ENCODE peak calls at places on chromosome 20, in four cellular contexts. K, P, W and F are unnamed samples.
A peak's percentile ranks its signal among the peaks of the same experiment; 100 is the strongest.

GRCh38 chr20:51381557-51381956 is 161.0 kb downstream of the NFATC2 start:
- DNase-seq in P (no peak), K (peak; percentile 77), W (no peak), F (no peak)

GRCh38 chr20:49846206-49846807 is 33.7 kb downstream of the SLC9A8 start:
- DNase-seq in K (peak; percentile 76), W (peak; percentile 58), P (no peak), F (peak; percentile 33)

GRCh38 chr20:53034899-53035298 is 62.7 kb downstream of the TSHZ2 start:
- DNase-seq in K (peak; percentile 51), W (no peak), P (no peak), F (no peak)

GRCh38 chr20:21251278-21251677 is 51.9 kb upstream of the XRN2 start:
- DNase-seq in K (no peak), W (no peak), P (no peak), F (no peak)

GRCh38 chr20:44616604-44616964 is 34.2 kb downstream of the PKIG start:
- DNase-seq in P (no peak), W (no peak), K (peak; percentile 73), F (no peak)

GRCh38 chr20:54920491-54920890 is 445.1 kb downstream of the DOK5 start:
- DNase-seq in W (no peak), K (no peak), P (no peak), F (no peak)

GRCh38 chr20:47318596-47319516 is 37.6 kb downstream of the ZMYND8 start:
- DNase-seq in K (peak; percentile 86), P (peak; percentile 80), W (peak; percentile 69), F (peak; percentile 5)

GRCh38 chr20:137668-138131 is 4.7 kb upstream of the DEFB126 start:
- DNase-seq in K (no peak), W (no peak), P (no peak), F (no peak)

GRCh38 chr20:49775229-49775693 is 37.4 kb upstream of the SLC9A8 start:
- DNase-seq in P (peak; percentile 62), K (peak; percentile 83), W (peak; percentile 72), F (no peak)

GRCh38 chr20:3933126-3933684 is 44.0 kb downstream of the PANK2 start:
- DNase-seq in W (no peak), K (no peak), P (no peak), F (no peak)

GRCh38 chr20:16128538-16129106 is 444.6 kb downstream of the KIF16B start:
- DNase-seq in P (no peak), K (no peak), W (no peak), F (no peak)

GRCh38 chr20:4949833-4950178 is 51.5 kb downstream of the SLC23A2 start:
- DNase-seq in W (peak; percentile 63), K (peak; percentile 56), P (no peak), F (no peak)

GRCh38 chr20:32446301-32447100 is 88.4 kb downstream of the ASXL1 start:
- DNase-seq in K (peak; percentile 42), P (peak; percentile 23), W (no peak), F (no peak)

GRCh38 chr20:61756446-61756845 is 309.2 kb downstream of the TAF4 start:
- DNase-seq in W (no peak), K (no peak), P (no peak), F (no peak)

GRCh38 chr20:17935761-17936160 is 32.8 kb downstream of the SNX5 start:
- DNase-seq in W (no peak), K (no peak), P (no peak), F (no peak)

GRCh38 chr20:2619961-2620595 is 32.4 kb upstream of the NOP56 start:
- DNase-seq in W (peak; percentile 15), K (no peak), P (no peak), F (no peak)

GRCh38 chr20:46253391-46253790 is 54.9 kb downstream of the CDH22 start:
- DNase-seq in P (no peak), K (peak; percentile 83), W (no peak), F (no peak)

GRCh38 chr20:25308671-25309394 is 60.9 kb downstream of the PYGB start:
- DNase-seq in P (peak; percentile 67), W (peak; percentile 82), K (no peak), F (no peak)

GRCh38 chr20:3307078-3307477 is 68.1 kb upstream of the SLC4A11 start:
- DNase-seq in K (no peak), W (no peak), P (no peak), F (no peak)

GRCh38 chr20:60804240-60804917 is 447.7 kb upstream of the CDH4 start:
- DNase-seq in W (no peak), P (no peak), K (peak; percentile 60), F (no peak)

GRCh38 chr20:36145877-36146707 is 8.4 kb upstream of the EPB41L1 start:
- DNase-seq in P (no peak), K (peak; percentile 39), W (peak; percentile 44), F (no peak)

GRCh38 chr20:13013411-13013810 is 4.6 kb downstream of the SPTLC3 start:
- DNase-seq in W (no peak), P (no peak), K (no peak), F (no peak)

GRCh38 chr20:13017235-13017634 is 8.5 kb downstream of the SPTLC3 start:
- DNase-seq in P (no peak), W (peak; percentile 18), K (no peak), F (no peak)

GRCh38 chr20:13009682-13010406 is 1.1 kb downstream of the SPTLC3 start:
- DNase-seq in K (no peak), W (peak; percentile 96), P (no peak), F (no peak)

GRCh38 chr20:13008761-13009681 is at the start of gene SPTLC3:
- DNase-seq in W (peak; percentile 36), P (no peak), K (peak; percentile 86), F (no peak)

GRCh38 chr20:13012886-13013285 is 4.1 kb downstream of the SPTLC3 start:
- DNase-seq in P (no peak), K (no peak), W (no peak), F (no peak)
- H3K4me3 ChIP-seq in P (no peak overlapping the region), K (no peak overlapping the region), W (no peak overlapping the region), F (no peak overlapping the region)

GRCh38 chr20:37973059-37973910 is 60.0 kb downstream of the TTI1 start:
- DNase-seq in K (no peak), W (no peak), P (no peak), F (no peak)
- H3K4me1 ChIP-seq in K (no peaks in the 10 kb centered on the region), W (no peaks in the 10 kb centered on the region), P (no peaks in the 10 kb centered on the region), F (peaks cover 7% of the 10 kb centered on the region)

DNA sequence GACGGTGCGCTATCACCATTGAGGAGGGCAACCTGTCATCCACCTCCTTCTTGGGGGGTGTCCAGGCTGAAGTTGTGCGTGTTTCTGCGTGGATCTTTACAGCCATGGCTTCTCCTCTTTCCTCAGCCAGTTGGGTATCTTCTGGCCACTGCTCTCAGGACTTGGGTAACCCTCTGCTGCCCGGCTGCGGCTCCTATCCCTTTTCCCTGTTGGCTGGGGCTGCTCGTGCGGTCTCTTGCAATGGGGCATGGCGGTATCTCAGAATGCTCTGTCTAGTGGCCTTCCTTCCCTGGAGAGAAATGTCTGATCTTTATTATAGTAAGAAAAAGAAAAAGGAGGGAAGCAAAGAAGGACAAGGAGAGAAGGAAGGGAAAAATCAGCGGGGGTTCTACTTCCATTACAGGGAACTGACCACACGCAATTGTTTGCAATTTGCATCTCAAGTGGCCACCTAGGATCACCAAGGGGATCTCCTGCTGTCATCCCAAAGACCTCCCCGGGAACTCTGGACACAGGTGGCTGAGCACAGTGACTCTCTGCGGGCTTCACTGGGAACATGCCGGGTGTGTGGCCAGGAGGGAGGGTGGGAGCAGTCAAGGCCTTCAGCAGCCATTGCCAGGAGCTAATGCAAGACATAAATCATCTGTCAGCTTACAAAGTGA is 60.8 kb downstream of the NPEPL1 start:
- DNase-seq in K (peak; percentile 67), W (no peak), P (no peak), F (no peak)
- TF ChIP-seq CTCF in K (no peak), W (no peak), P (no peak), F (no peak)

DNA sequence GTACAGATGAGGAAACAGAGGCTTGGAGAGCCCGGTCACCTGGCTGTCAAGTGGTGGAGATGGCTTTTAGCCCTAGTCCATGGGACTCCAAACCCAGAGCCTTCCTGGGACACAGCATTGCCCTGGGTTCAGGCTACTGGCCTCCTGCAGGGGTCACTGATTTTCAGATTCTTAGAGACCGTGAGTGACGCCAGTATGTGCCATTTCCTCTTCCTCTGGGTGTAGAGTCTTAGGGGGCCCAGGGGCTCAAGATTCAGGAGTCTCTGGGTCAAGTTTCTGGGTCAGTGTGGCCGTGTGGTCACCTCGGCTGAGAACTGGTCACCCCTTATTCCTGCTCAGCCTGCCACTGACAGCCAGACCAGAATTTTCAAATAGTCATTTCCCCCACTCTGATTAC is 574 bp downstream of the ARHGAP40 start:
- DNase-seq in K (peak; percentile 77), P (no peak), W (no peak), F (no peak)
- H3K4me3 ChIP-seq in K (peak overlapping the region; percentile 84), P (no peak overlapping the region), W (no peak overlapping the region), F (no peak overlapping the region)

GRCh38 chr20:10432079-10432478 is 1.9 kb downstream of the MKKS start:
- DNase-seq in P (no peak), K (no peak), W (no peak), F (no peak)

GRCh38 chr20:10430000-10430466 is 4.0 kb downstream of the MKKS start:
- DNase-seq in P (no peak), K (no peak), W (peak; percentile 32), F (no peak)

GRCh38 chr20:10433014-10433622 is 904 bp downstream of the MKKS start:
- DNase-seq in W (peak; percentile 7), P (peak; percentile 72), K (peak; percentile 52), F (no peak)

GRCh38 chr20:10429443-10429981 is 4.5 kb downstream of the MKKS start:
- DNase-seq in P (no peak), K (no peak), W (no peak), F (no peak)

DNA sequence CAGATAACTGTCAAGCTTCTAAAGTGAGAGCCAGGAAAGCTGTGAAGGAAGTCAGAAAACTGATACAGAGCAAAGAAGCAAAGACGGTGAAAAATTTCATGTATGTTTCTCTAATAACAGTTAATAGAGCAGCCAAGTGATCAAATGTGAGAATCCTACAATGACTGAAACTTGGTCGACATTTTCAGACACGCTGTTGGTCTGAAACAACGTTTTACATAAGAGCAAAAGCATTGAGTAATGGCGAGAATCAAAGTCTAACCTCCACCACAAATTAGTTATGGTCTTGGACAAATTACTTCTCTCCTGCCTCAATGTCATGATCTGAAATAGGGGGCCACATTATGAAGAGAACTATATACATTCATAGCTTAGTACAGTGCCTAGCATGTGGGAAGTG is 3.3 kb downstream of the MKKS start:
- DNase-seq in K (no peak), W (no peak), P (no peak), F (no peak)
- H3K4me1 ChIP-seq in K (peaks cover 10% of the 10 kb centered on the region), W (peaks cover 2% of the 10 kb centered on the region), P (peaks cover 52% of the 10 kb centered on the region), F (peaks cover 16% of the 10 kb centered on the region)

GRCh38 chr20:23049201-23049932 is at the start of gene THBD:
- DNase-seq in W (peak; percentile 12), K (peak; percentile 85), P (peak; percentile 78), F (no peak)

GRCh38 chr20:23047001-23047737 is 2.3 kb downstream of the THBD start:
- DNase-seq in K (no peak), P (no peak), W (no peak), F (no peak)

GRCh38 chr20:23049933-23050838 is 714 bp upstream of the THBD start:
- DNase-seq in K (peak; percentile 80), P (peak; percentile 67), W (no peak), F (no peak)

GRCh38 chr20:23047738-23048214 is 1.7 kb downstream of the THBD start:
- DNase-seq in P (no peak), W (no peak), K (peak; percentile 82), F (no peak)

GRCh38 chr20:23048283-23049200 is 930 bp downstream of the THBD start:
- DNase-seq in K (peak; percentile 90), W (peak; percentile 1), P (peak; percentile 77), F (no peak)
- TF ChIP-seq CTCF in K (peak; percentile 82), W (peak; percentile 16), P (peak; percentile 22), F (no peak)